ENCODE peak calls at places on chromosomes 1 and 21, in nine cellular contexts. One of them, this sample, is unnamed.
A peak's percentile ranks its signal among the peaks of the same experiment; 100 is the strongest.

GRCh38 chr1:160219062-160219929 is 14.1 kb downstream of the PEA15 start:
- DNase-seq in activated CD4-positive, alpha-beta memory T cell treated with anti-CD3 and anti-CD28 coated beads for 36 hours: no peak
- DNase-seq in activated CD4-positive, alpha-beta T cell treated with anti-CD3 and anti-CD28 coated beads, Interleukin-2, amount 10 ng/mL, durations not matched to agents 7 days and 5 days: no peak
- DNase-seq in iPS DF 19.7: no peak
- DNase-seq in foreskin keratinocyte: peak; percentile 77
- DNase-seq in stimulated activated CD8-positive, alpha-beta memory T cell treated with anti-CD3 and anti-CD28 coated beads, Interleukin-4, amount 100 ng/mL, for 4 hours: no peak
- DNase-seq in kidney: no peak
- DNase-seq in H4: peak; percentile 48
- DNase-seq in EH: peak; percentile 87
- DNase-seq in this sample: no peak

GRCh38 chr1:183956559-183957188 is 80.9 kb downstream of the COLGALT2 start:
- DNase-seq in EH: peak; percentile 86
- DNase-seq in foreskin keratinocyte: peak; percentile 79
- DNase-seq in H4: peak; percentile 87
- DNase-seq in iPS DF 19.7: no peak
- DNase-seq in kidney: no peak
- DNase-seq in activated CD4-positive, alpha-beta memory T cell treated with anti-CD3 and anti-CD28 coated beads for 36 hours: peak; percentile 72
- DNase-seq in activated CD4-positive, alpha-beta T cell treated with anti-CD3 and anti-CD28 coated beads, Interleukin-2, amount 10 ng/mL, durations not matched to agents 7 days and 5 days: peak; percentile 76
- DNase-seq in stimulated activated CD8-positive, alpha-beta memory T cell treated with anti-CD3 and anti-CD28 coated beads, Interleukin-4, amount 100 ng/mL, for 4 hours: peak; percentile 20
- DNase-seq in this sample: peak; percentile 75

GRCh38 chr21:45892156-45892919 is 89.2 kb upstream of the COL6A1 start:
- DNase-seq in H4: no peak
- DNase-seq in activated CD4-positive, alpha-beta memory T cell treated with anti-CD3 and anti-CD28 coated beads for 36 hours: peak; percentile 43
- DNase-seq in foreskin keratinocyte: no peak
- DNase-seq in EH: no peak
- DNase-seq in activated CD4-positive, alpha-beta T cell treated with anti-CD3 and anti-CD28 coated beads, Interleukin-2, amount 10 ng/mL, durations not matched to agents 7 days and 5 days: peak; percentile 19
- DNase-seq in iPS DF 19.7: no peak
- DNase-seq in stimulated activated CD8-positive, alpha-beta memory T cell treated with anti-CD3 and anti-CD28 coated beads, Interleukin-4, amount 100 ng/mL, for 4 hours: no peak
- DNase-seq in kidney: peak; percentile 78
- DNase-seq in this sample: no peak

GRCh38 chr1:19468397-19468956 is 16.9 kb downstream of the CAPZB start:
- DNase-seq in stimulated activated CD8-positive, alpha-beta memory T cell treated with anti-CD3 and anti-CD28 coated beads, Interleukin-4, amount 100 ng/mL, for 4 hours: peak; percentile 50
- DNase-seq in activated CD4-positive, alpha-beta T cell treated with anti-CD3 and anti-CD28 coated beads, Interleukin-2, amount 10 ng/mL, durations not matched to agents 7 days and 5 days: peak; percentile 81
- DNase-seq in iPS DF 19.7: no peak
- DNase-seq in H4: no peak
- DNase-seq in activated CD4-positive, alpha-beta memory T cell treated with anti-CD3 and anti-CD28 coated beads for 36 hours: peak; percentile 82
- DNase-seq in EH: no peak
- DNase-seq in foreskin keratinocyte: peak; percentile 52
- DNase-seq in kidney: peak; percentile 87
- DNase-seq in this sample: no peak

GRCh38 chr1:84168783-84169182 is 24.7 kb downstream of the PRKACB start:
- DNase-seq in kidney: no peak
- DNase-seq in activated CD4-positive, alpha-beta memory T cell treated with anti-CD3 and anti-CD28 coated beads for 36 hours: no peak
- DNase-seq in stimulated activated CD8-positive, alpha-beta memory T cell treated with anti-CD3 and anti-CD28 coated beads, Interleukin-4, amount 100 ng/mL, for 4 hours: no peak
- DNase-seq in iPS DF 19.7: no peak
- DNase-seq in foreskin keratinocyte: no peak
- DNase-seq in EH: no peak
- DNase-seq in activated CD4-positive, alpha-beta T cell treated with anti-CD3 and anti-CD28 coated beads, Interleukin-2, amount 10 ng/mL, durations not matched to agents 7 days and 5 days: no peak
- DNase-seq in H4: peak; percentile 31
- DNase-seq in this sample: no peak

GRCh38 chr1:164263540-164263939 is 295.4 kb upstream of the PBX1 start:
- DNase-seq in stimulated activated CD8-positive, alpha-beta memory T cell treated with anti-CD3 and anti-CD28 coated beads, Interleukin-4, amount 100 ng/mL, for 4 hours: no peak
- DNase-seq in H4: peak; percentile 7
- DNase-seq in activated CD4-positive, alpha-beta T cell treated with anti-CD3 and anti-CD28 coated beads, Interleukin-2, amount 10 ng/mL, durations not matched to agents 7 days and 5 days: no peak
- DNase-seq in foreskin keratinocyte: no peak
- DNase-seq in kidney: no peak
- DNase-seq in iPS DF 19.7: no peak
- DNase-seq in activated CD4-positive, alpha-beta memory T cell treated with anti-CD3 and anti-CD28 coated beads for 36 hours: no peak
- DNase-seq in EH: no peak
- DNase-seq in this sample: no peak

GRCh38 chr1:165281207-165281901 is 75.2 kb downstream of the LMX1A start:
- DNase-seq in EH: no peak
- DNase-seq in stimulated activated CD8-positive, alpha-beta memory T cell treated with anti-CD3 and anti-CD28 coated beads, Interleukin-4, amount 100 ng/mL, for 4 hours: no peak
- DNase-seq in activated CD4-positive, alpha-beta T cell treated with anti-CD3 and anti-CD28 coated beads, Interleukin-2, amount 10 ng/mL, durations not matched to agents 7 days and 5 days: no peak
- DNase-seq in activated CD4-positive, alpha-beta memory T cell treated with anti-CD3 and anti-CD28 coated beads for 36 hours: no peak
- DNase-seq in kidney: no peak
- DNase-seq in H4: no peak
- DNase-seq in foreskin keratinocyte: no peak
- DNase-seq in iPS DF 19.7: no peak
- DNase-seq in this sample: no peak

GRCh38 chr1:61950418-61950817 is 208.1 kb downstream of the PATJ start:
- DNase-seq in iPS DF 19.7: no peak
- DNase-seq in stimulated activated CD8-positive, alpha-beta memory T cell treated with anti-CD3 and anti-CD28 coated beads, Interleukin-4, amount 100 ng/mL, for 4 hours: no peak
- DNase-seq in foreskin keratinocyte: peak; percentile 53
- DNase-seq in H4: no peak
- DNase-seq in EH: no peak
- DNase-seq in activated CD4-positive, alpha-beta T cell treated with anti-CD3 and anti-CD28 coated beads, Interleukin-2, amount 10 ng/mL, durations not matched to agents 7 days and 5 days: no peak
- DNase-seq in kidney: no peak
- DNase-seq in activated CD4-positive, alpha-beta memory T cell treated with anti-CD3 and anti-CD28 coated beads for 36 hours: no peak
- DNase-seq in this sample: no peak

GRCh38 chr1:54788462-54788861 is 12.7 kb downstream of the TTC22 start:
- DNase-seq in EH: no peak
- DNase-seq in stimulated activated CD8-positive, alpha-beta memory T cell treated with anti-CD3 and anti-CD28 coated beads, Interleukin-4, amount 100 ng/mL, for 4 hours: no peak
- DNase-seq in activated CD4-positive, alpha-beta memory T cell treated with anti-CD3 and anti-CD28 coated beads for 36 hours: no peak
- DNase-seq in H4: no peak
- DNase-seq in activated CD4-positive, alpha-beta T cell treated with anti-CD3 and anti-CD28 coated beads, Interleukin-2, amount 10 ng/mL, durations not matched to agents 7 days and 5 days: no peak
- DNase-seq in iPS DF 19.7: no peak
- DNase-seq in kidney: no peak
- DNase-seq in foreskin keratinocyte: no peak
- DNase-seq in this sample: no peak

GRCh38 chr1:151238467-151238739 is 16.1 kb upstream of the PSMD4 start:
- DNase-seq in H4: peak; percentile 30
- DNase-seq in kidney: no peak
- DNase-seq in activated CD4-positive, alpha-beta T cell treated with anti-CD3 and anti-CD28 coated beads, Interleukin-2, amount 10 ng/mL, durations not matched to agents 7 days and 5 days: no peak
- DNase-seq in stimulated activated CD8-positive, alpha-beta memory T cell treated with anti-CD3 and anti-CD28 coated beads, Interleukin-4, amount 100 ng/mL, for 4 hours: no peak
- DNase-seq in iPS DF 19.7: no peak
- DNase-seq in foreskin keratinocyte: peak; percentile 71
- DNase-seq in EH: peak; percentile 89
- DNase-seq in activated CD4-positive, alpha-beta memory T cell treated with anti-CD3 and anti-CD28 coated beads for 36 hours: no peak
- DNase-seq in this sample: no peak

GRCh38 chr1:62682531-62682930 is 5.7 kb downstream of the DOCK7 start:
- DNase-seq in EH: peak; percentile 55
- DNase-seq in kidney: no peak
- DNase-seq in foreskin keratinocyte: peak; percentile 37
- DNase-seq in activated CD4-positive, alpha-beta memory T cell treated with anti-CD3 and anti-CD28 coated beads for 36 hours: no peak
- DNase-seq in H4: no peak
- DNase-seq in iPS DF 19.7: no peak
- DNase-seq in stimulated activated CD8-positive, alpha-beta memory T cell treated with anti-CD3 and anti-CD28 coated beads, Interleukin-4, amount 100 ng/mL, for 4 hours: no peak
- DNase-seq in activated CD4-positive, alpha-beta T cell treated with anti-CD3 and anti-CD28 coated beads, Interleukin-2, amount 10 ng/mL, durations not matched to agents 7 days and 5 days: no peak
- DNase-seq in this sample: no peak

GRCh38 chr1:61452354-61452990 is 272.5 kb downstream of the TM2D1 start:
- DNase-seq in EH: no peak
- DNase-seq in activated CD4-positive, alpha-beta memory T cell treated with anti-CD3 and anti-CD28 coated beads for 36 hours: no peak
- DNase-seq in H4: peak; percentile 55
- DNase-seq in foreskin keratinocyte: peak; percentile 9
- DNase-seq in activated CD4-positive, alpha-beta T cell treated with anti-CD3 and anti-CD28 coated beads, Interleukin-2, amount 10 ng/mL, durations not matched to agents 7 days and 5 days: no peak
- DNase-seq in stimulated activated CD8-positive, alpha-beta memory T cell treated with anti-CD3 and anti-CD28 coated beads, Interleukin-4, amount 100 ng/mL, for 4 hours: no peak
- DNase-seq in kidney: no peak
- DNase-seq in iPS DF 19.7: no peak
- DNase-seq in this sample: no peak

GRCh38 chr1:200301152-200301551 is 108.7 kb downstream of the ZNF281 start:
- DNase-seq in H4: no peak
- DNase-seq in iPS DF 19.7: no peak
- DNase-seq in activated CD4-positive, alpha-beta T cell treated with anti-CD3 and anti-CD28 coated beads, Interleukin-2, amount 10 ng/mL, durations not matched to agents 7 days and 5 days: no peak
- DNase-seq in EH: no peak
- DNase-seq in foreskin keratinocyte: no peak
- DNase-seq in activated CD4-positive, alpha-beta memory T cell treated with anti-CD3 and anti-CD28 coated beads for 36 hours: no peak
- DNase-seq in kidney: no peak
- DNase-seq in stimulated activated CD8-positive, alpha-beta memory T cell treated with anti-CD3 and anti-CD28 coated beads, Interleukin-4, amount 100 ng/mL, for 4 hours: no peak
- DNase-seq in this sample: no peak

GRCh38 chr1:175887981-175888428 is 144.6 kb upstream of the TNR start:
- DNase-seq in activated CD4-positive, alpha-beta memory T cell treated with anti-CD3 and anti-CD28 coated beads for 36 hours: peak; percentile 36
- DNase-seq in iPS DF 19.7: peak; percentile 74
- DNase-seq in foreskin keratinocyte: peak; percentile 10
- DNase-seq in EH: peak; percentile 34
- DNase-seq in stimulated activated CD8-positive, alpha-beta memory T cell treated with anti-CD3 and anti-CD28 coated beads, Interleukin-4, amount 100 ng/mL, for 4 hours: no peak
- DNase-seq in activated CD4-positive, alpha-beta T cell treated with anti-CD3 and anti-CD28 coated beads, Interleukin-2, amount 10 ng/mL, durations not matched to agents 7 days and 5 days: peak; percentile 11
- DNase-seq in kidney: no peak
- DNase-seq in H4: peak; percentile 32
- DNase-seq in this sample: no peak

GRCh38 chr1:213914351-213914750 is 73.4 kb upstream of the PROX1 start:
- DNase-seq in activated CD4-positive, alpha-beta T cell treated with anti-CD3 and anti-CD28 coated beads, Interleukin-2, amount 10 ng/mL, durations not matched to agents 7 days and 5 days: no peak
- DNase-seq in stimulated activated CD8-positive, alpha-beta memory T cell treated with anti-CD3 and anti-CD28 coated beads, Interleukin-4, amount 100 ng/mL, for 4 hours: no peak
- DNase-seq in H4: no peak
- DNase-seq in kidney: no peak
- DNase-seq in activated CD4-positive, alpha-beta memory T cell treated with anti-CD3 and anti-CD28 coated beads for 36 hours: no peak
- DNase-seq in foreskin keratinocyte: no peak
- DNase-seq in EH: no peak
- DNase-seq in iPS DF 19.7: no peak
- DNase-seq in this sample: no peak

GRCh38 chr1:21278208-21278861 is 11.9 kb downstream of the ECE1 start:
- DNase-seq in foreskin keratinocyte: no peak
- DNase-seq in activated CD4-positive, alpha-beta T cell treated with anti-CD3 and anti-CD28 coated beads, Interleukin-2, amount 10 ng/mL, durations not matched to agents 7 days and 5 days: no peak
- DNase-seq in iPS DF 19.7: no peak
- DNase-seq in H4: no peak
- DNase-seq in kidney: no peak
- DNase-seq in stimulated activated CD8-positive, alpha-beta memory T cell treated with anti-CD3 and anti-CD28 coated beads, Interleukin-4, amount 100 ng/mL, for 4 hours: no peak
- DNase-seq in activated CD4-positive, alpha-beta memory T cell treated with anti-CD3 and anti-CD28 coated beads for 36 hours: no peak
- DNase-seq in EH: no peak
- DNase-seq in this sample: no peak

GRCh38 chr1:66182551-66183178 is 351.3 kb upstream of the SGIP1 start:
- DNase-seq in stimulated activated CD8-positive, alpha-beta memory T cell treated with anti-CD3 and anti-CD28 coated beads, Interleukin-4, amount 100 ng/mL, for 4 hours: no peak
- DNase-seq in activated CD4-positive, alpha-beta T cell treated with anti-CD3 and anti-CD28 coated beads, Interleukin-2, amount 10 ng/mL, durations not matched to agents 7 days and 5 days: peak; percentile 45
- DNase-seq in H4: peak; percentile 63
- DNase-seq in EH: peak; percentile 51
- DNase-seq in kidney: no peak
- DNase-seq in activated CD4-positive, alpha-beta memory T cell treated with anti-CD3 and anti-CD28 coated beads for 36 hours: peak; percentile 66
- DNase-seq in iPS DF 19.7: no peak
- DNase-seq in foreskin keratinocyte: peak; percentile 54
- DNase-seq in this sample: no peak

GRCh38 chr1:226125097-226125630 is 61.4 kb downstream of the ACBD3 start:
- DNase-seq in activated CD4-positive, alpha-beta T cell treated with anti-CD3 and anti-CD28 coated beads, Interleukin-2, amount 10 ng/mL, durations not matched to agents 7 days and 5 days: peak; percentile 91
- DNase-seq in stimulated activated CD8-positive, alpha-beta memory T cell treated with anti-CD3 and anti-CD28 coated beads, Interleukin-4, amount 100 ng/mL, for 4 hours: peak; percentile 69
- DNase-seq in EH: peak; percentile 75
- DNase-seq in H4: peak; percentile 68
- DNase-seq in foreskin keratinocyte: peak; percentile 65
- DNase-seq in kidney: peak; percentile 92
- DNase-seq in activated CD4-positive, alpha-beta memory T cell treated with anti-CD3 and anti-CD28 coated beads for 36 hours: peak; percentile 93
- DNase-seq in iPS DF 19.7: no peak
- DNase-seq in this sample: peak; percentile 42

GRCh38 chr1:180837025-180837424 is 75.7 kb upstream of the KIAA1614 start:
- DNase-seq in activated CD4-positive, alpha-beta T cell treated with anti-CD3 and anti-CD28 coated beads, Interleukin-2, amount 10 ng/mL, durations not matched to agents 7 days and 5 days: no peak
- DNase-seq in EH: no peak
- DNase-seq in activated CD4-positive, alpha-beta memory T cell treated with anti-CD3 and anti-CD28 coated beads for 36 hours: no peak
- DNase-seq in H4: no peak
- DNase-seq in foreskin keratinocyte: no peak
- DNase-seq in kidney: no peak
- DNase-seq in iPS DF 19.7: no peak
- DNase-seq in stimulated activated CD8-positive, alpha-beta memory T cell treated with anti-CD3 and anti-CD28 coated beads, Interleukin-4, amount 100 ng/mL, for 4 hours: no peak
- DNase-seq in this sample: no peak

GRCh38 chr1:61081135-61081636 is 1.2 kb upstream of the NFIA start:
- DNase-seq in activated CD4-positive, alpha-beta T cell treated with anti-CD3 and anti-CD28 coated beads, Interleukin-2, amount 10 ng/mL, durations not matched to agents 7 days and 5 days: no peak
- DNase-seq in activated CD4-positive, alpha-beta memory T cell treated with anti-CD3 and anti-CD28 coated beads for 36 hours: no peak
- DNase-seq in kidney: no peak
- DNase-seq in stimulated activated CD8-positive, alpha-beta memory T cell treated with anti-CD3 and anti-CD28 coated beads, Interleukin-4, amount 100 ng/mL, for 4 hours: no peak
- DNase-seq in EH: no peak
- DNase-seq in H4: no peak
- DNase-seq in foreskin keratinocyte: no peak
- DNase-seq in iPS DF 19.7: no peak
- DNase-seq in this sample: no peak

This sample was measured in SW 1271.